ENCODE peak calls at places on chromosomes 13 and 19, in seven cellular contexts. K is tibial artery; B is ovary; H is adrenal gland; T is BE2C; Z is dorsolateral prefrontal cortex; X is CD8-positive, alpha-beta T cell. M is an unnamed sample.

GRCh38 chr13:39603424-39603947 is 493 bp upstream of the LHFPL6 start:
- DNase-seq in B (peak), Z (no peak), H (peak), K (no peak), X (no peak), T (no peak), M (peak)

GRCh38 chr13:96089749-96090239 is at the start of gene HS6ST3:
- DNase-seq in T (peak), X (no peak), Z (peak), H (peak), B (peak), K (peak), M (peak)

GRCh38 chr19:3284759-3285646 is 60.5 kb downstream of the CELF5 start:
- DNase-seq in K (no peak), H (peak), Z (no peak), B (peak), X (peak), T (peak), M (peak)

GRCh38 chr19:50559636-50560035 is 8.6 kb downstream of the LRRC4B start:
- DNase-seq in H (no peak), T (no peak), X (no peak), K (no peak), Z (no peak), B (no peak), M (no peak)

GRCh38 chr13:112575680-112576079 is 12.3 kb downstream of the TUBGCP3 start:
- DNase-seq in H (no peak), K (no peak), X (no peak), B (no peak), T (no peak), Z (no peak), M (no peak)

GRCh38 chr19:42076375-42076944 is 494 bp downstream of the ZNF574 start:
- DNase-seq in Z (no peak), T (no peak), H (no peak), B (no peak), K (peak), X (peak), M (no peak)

GRCh38 chr13:94345374-94346195 is 133.9 kb downstream of the DCT start:
- DNase-seq in X (no peak), B (no peak), K (no peak), H (no peak), Z (no peak), T (no peak), M (no peak)

GRCh38 chr13:31968473-31968872 is 63.1 kb upstream of the FRY start:
- DNase-seq in T (peak), X (no peak), B (no peak), H (peak), Z (no peak), K (no peak), M (no peak)

GRCh38 chr19:15101479-15102082 is 5.6 kb upstream of the SYDE1 start:
- DNase-seq in X (peak), Z (no peak), T (peak), B (no peak), K (no peak), H (peak), M (peak)

GRCh38 chr13:39729161-39729560 is 73.7 kb downstream of the COG6 start:
- DNase-seq in Z (no peak), B (no peak), X (no peak), T (no peak), K (no peak), H (no peak), M (no peak)

GRCh38 chr13:110528371-110528770 is 33.2 kb downstream of the RAB20 start:
- DNase-seq in K (peak), H (no peak), Z (no peak), B (no peak), X (no peak), T (no peak), M (no peak)

GRCh38 chr13:64855506-64855905 is 2374.6 kb downstream of the PCDH9 start:
- DNase-seq in T (peak), K (no peak), Z (no peak), H (no peak), X (no peak), B (no peak), M (no peak)

GRCh38 chr19:2854849-2855248 is 12.3 kb upstream of the ZNF556 start:
- DNase-seq in T (no peak), Z (no peak), H (no peak), B (no peak), X (no peak), K (no peak), M (no peak)

GRCh38 chr13:74838096-74838495 is 643.9 kb downstream of the TBC1D4 start:
- DNase-seq in X (no peak), K (no peak), B (no peak), H (no peak), Z (no peak), T (no peak), M (no peak)

GRCh38 chr19:17611462-17612244 is 56.2 kb downstream of the COLGALT1 start:
- DNase-seq in H (no peak), T (no peak), B (no peak), K (no peak), X (no peak), Z (no peak), M (no peak)

GRCh38 chr19:31659897-31660210 is 310.6 kb upstream of the TSHZ3 start:
- DNase-seq in Z (no peak), K (no peak), H (no peak), B (no peak), T (no peak), X (no peak), M (no peak)

GRCh38 chr13:41513600-41513999 is 56.2 kb downstream of the RGCC start:
- DNase-seq in Z (no peak), B (no peak), K (no peak), H (no peak), T (no peak), X (no peak), M (no peak)

GRCh38 chr13:41516166-41516565 is 58.8 kb downstream of the RGCC start:
- DNase-seq in H (no peak), K (no peak), Z (no peak), B (no peak), X (no peak), T (no peak), M (no peak)

GRCh38 chr13:41515491-41516139 is 58.3 kb downstream of the RGCC start:
- DNase-seq in X (no peak), T (no peak), H (no peak), Z (no peak), B (no peak), K (no peak), M (peak)

GRCh38 chr13:41514853-41515395 is 57.6 kb downstream of the RGCC start:
- DNase-seq in X (no peak), H (no peak), Z (no peak), K (no peak), B (no peak), T (no peak), M (no peak)

DNA sequence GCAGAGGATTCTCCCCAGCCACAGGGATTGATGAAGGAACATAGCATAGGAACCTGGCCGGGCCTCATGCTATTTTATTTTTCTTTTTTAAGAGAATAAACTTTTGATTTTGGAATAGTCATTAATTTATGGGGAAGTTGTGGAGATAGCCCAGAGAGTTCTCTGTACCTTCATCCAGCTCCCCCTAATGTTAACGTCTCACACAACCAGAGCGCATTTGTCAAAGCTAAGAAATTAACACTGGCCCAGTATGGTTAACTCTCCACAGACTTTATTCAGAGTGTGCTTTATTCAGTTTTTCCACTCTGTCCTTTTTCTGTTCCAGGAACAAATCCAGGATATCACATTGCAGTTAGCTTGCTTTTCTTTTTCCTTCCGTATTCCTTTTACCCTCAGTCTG is 59.4 kb downstream of the RGCC start:
- DNase-seq in K (no peak), B (no peak), Z (no peak), H (no peak), X (no peak), T (no peak), M (no peak)
- TF ChIP-seq CTCF in K (no peak), B (no peak), Z (no peak), H (no peak), X (no peak), T (no peak), M (no peak)

DNA sequence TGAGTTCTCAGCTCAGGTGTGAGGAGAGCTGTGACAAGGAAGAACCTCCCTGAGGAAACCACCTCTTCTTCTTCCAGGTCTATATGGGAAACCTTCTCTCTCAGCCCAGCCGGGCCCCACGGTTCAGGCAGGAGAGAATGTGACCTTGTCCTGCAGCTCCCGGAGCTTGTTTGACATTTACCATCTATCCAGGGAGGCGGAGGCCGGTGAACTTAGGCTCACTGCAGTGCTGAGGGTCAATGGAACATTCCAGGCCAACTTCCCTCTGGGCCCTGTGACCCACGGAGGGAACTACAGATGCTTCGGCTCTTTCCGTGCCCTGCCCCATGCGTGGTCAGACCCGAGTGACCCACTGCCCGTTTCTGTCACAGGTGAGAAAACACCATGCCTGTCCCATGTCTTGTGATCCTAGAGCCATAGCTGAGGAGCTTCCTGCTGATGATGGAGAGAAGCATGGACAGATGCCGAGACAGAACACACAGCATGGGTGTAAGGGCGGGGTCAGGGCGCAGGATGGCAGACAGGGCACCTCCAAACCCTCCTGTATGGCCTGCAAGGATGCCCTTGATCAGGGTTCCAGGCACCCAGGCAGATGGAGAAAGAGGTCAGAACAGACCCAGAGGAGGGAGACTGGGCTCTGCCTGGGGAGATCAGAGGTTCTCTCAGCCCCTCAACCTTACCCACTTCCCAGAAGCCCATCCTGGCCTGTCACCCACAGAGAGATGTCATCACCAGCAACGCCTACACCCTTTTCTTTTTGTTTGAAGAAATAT is 5.4 kb downstream of the KIR3DL3 start:
- DNase-seq in T (no peak), X (no peak), Z (no peak), B (no peak), K (no peak), H (no peak), M (no peak)
- H3K4me3 ChIP-seq in T (no peak), X (no peak), Z (no peak), B (no peak), K (no peak), H (no peak), M (no peak)

DNA sequence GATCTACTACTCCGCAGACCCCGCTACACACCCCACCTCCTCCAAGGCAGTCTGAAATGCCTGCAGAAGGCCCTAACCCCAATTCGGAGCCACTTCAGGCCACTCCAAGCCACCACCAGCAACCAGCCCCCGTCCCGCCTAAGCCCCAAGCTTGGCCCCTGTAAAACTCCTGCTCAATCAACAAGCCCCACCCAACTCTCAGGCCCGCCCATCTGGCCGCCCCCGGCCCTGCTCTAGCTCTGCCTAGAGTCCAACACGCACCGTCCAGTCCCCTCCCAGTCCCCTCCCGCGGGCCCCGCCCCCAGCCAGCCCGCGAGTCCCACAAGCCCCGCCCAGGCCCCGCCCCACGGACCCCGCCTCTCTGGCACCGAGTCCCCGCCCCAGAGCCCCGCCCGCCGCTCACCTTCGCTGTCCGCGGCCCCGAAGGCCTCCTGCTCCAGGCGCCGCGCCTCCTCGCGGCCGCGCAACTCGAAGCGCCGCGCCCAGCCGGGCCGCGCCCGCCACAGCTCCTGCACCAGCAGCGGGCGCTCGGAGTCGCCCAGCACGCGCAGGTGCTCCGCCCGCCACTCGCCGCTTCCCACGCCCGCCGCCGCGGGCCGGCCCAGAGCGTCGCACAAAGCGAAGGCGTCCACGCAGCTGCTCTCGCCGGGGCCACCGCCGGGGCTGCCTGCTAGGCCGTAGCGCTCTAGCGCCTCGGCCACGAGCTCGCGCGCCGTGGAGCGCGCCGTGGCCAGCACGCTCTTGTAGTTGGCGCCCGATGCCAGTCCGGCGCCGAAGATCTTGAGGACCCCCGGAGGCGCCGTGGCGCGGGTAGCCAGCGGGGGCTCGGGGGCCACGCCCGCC is 1.6 kb downstream of the RASIP1 start:
- DNase-seq in K (peak), T (peak), H (peak), X (peak), Z (peak), B (peak), M (peak)
- TF ChIP-seq CTCF in K (peak), T (peak), H (no peak), X (no peak), Z (peak), B (peak), M (peak)

GRCh38 chr13:46962286-46962941 is 65.6 kb upstream of the HTR2A start:
- DNase-seq in X (no peak), B (no peak), T (no peak), K (no peak), Z (no peak), H (no peak), M (no peak)

GRCh38 chr13:46961719-46962118 is 64.9 kb upstream of the HTR2A start:
- DNase-seq in T (no peak), K (no peak), X (no peak), H (no peak), B (no peak), Z (no peak), M (no peak)

GRCh38 chr13:46964789-46965527 is 68.1 kb upstream of the HTR2A start:
- DNase-seq in K (no peak), T (no peak), B (no peak), X (no peak), Z (no peak), H (no peak), M (no peak)

GRCh38 chr13:46968450-46968849 is 71.6 kb upstream of the HTR2A start:
- DNase-seq in B (no peak), H (no peak), K (no peak), T (no peak), X (no peak), Z (no peak), M (no peak)

DNA sequence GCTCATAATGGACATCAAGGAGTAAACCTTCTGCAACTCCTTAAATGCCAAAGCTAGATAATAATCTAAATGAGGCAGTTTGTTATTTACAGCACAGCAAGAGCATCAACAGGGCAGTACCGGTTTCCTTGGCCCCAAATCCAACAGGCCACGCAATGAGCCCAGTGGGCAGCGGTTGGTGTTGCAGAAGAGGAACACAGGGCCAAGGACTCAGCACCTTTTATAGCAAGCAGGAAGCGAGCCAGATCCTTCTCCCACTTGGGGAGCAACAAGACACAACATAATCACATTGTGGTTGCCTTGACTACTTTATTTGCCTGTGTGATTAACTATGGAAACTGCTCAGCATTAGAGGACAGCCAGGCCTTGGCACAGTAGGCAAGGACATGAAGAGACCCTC is 67.0 kb upstream of the HTR2A start:
- DNase-seq in T (peak), H (no peak), Z (no peak), B (no peak), K (no peak), X (no peak), M (no peak)
- H3K4me3 ChIP-seq in T (no peak), H (no peak), Z (no peak), B (no peak), K (no peak), X (no peak), M (no peak)

GRCh38 chr13:20090349-20090748 is 70.5 kb downstream of the GJA3 start:
- DNase-seq in X (no peak), H (no peak), T (no peak), Z (no peak), K (no peak), B (no peak), M (no peak)
- TF ChIP-seq CTCF in X (peak), H (no peak), T (peak), Z (no peak), K (no peak), B (no peak), M (no peak)